ENCODE peak calls at places on chromosomes 12 and 14, in seven cellular contexts. X is AG08395; V is HL-60; I is head of caudate nucleus; R is AG04449; G is upper lobe of right lung; U is CD4-positive, alpha-beta memory T cell. K is an unnamed sample.
A peak's percentile ranks its signal among the peaks of the same experiment; 100 is the strongest.

GRCh38 chr12:125403145-125403789 is 338.0 kb downstream of the AACS start:
- DNase-seq in G (no peak), I (no peak), X (peak; percentile 12), V (peak; percentile 11), U (no peak), R (no peak), K (peak; percentile 30)

GRCh38 chr14:105315211-105315721 is 718 bp downstream of the PACS2 start:
- DNase-seq in R (no peak), U (peak; percentile 73), X (no peak), G (peak; percentile 77), I (no peak), V (no peak), K (peak; percentile 31)

GRCh38 chr12:49795654-49796105 is 32.5 kb downstream of the NCKAP5L start:
- DNase-seq in R (no peak), G (no peak), V (no peak), U (no peak), X (no peak), I (no peak), K (no peak)

GRCh38 chr12:49983892-49984291 is 11.1 kb downstream of the AQP6 start:
- DNase-seq in I (peak; percentile 65), G (no peak), R (peak; percentile 45), V (no peak), X (peak; percentile 88), U (no peak), K (peak; percentile 28)

GRCh38 chr12:106582661-106583577 is at the start of gene RFX4:
- DNase-seq in U (no peak), R (no peak), G (no peak), V (no peak), I (peak; percentile 60), X (no peak), K (no peak)

GRCh38 chr14:57492859-57493258 is 798 bp downstream of the CCDC198 start:
- DNase-seq in X (peak; percentile 51), U (no peak), R (peak; percentile 14), I (no peak), G (no peak), V (no peak), K (peak; percentile 18)

GRCh38 chr12:77577756-77578155 is 252.9 kb upstream of the NAV3 start:
- DNase-seq in X (peak; percentile 61), U (no peak), V (no peak), R (peak; percentile 28), I (no peak), G (no peak), K (no peak)

GRCh38 chr14:67934087-67934486 is 114.5 kb downstream of the RAD51B start:
- DNase-seq in V (no peak), R (peak; percentile 29), G (no peak), U (peak; percentile 46), I (no peak), X (peak; percentile 80), K (peak; percentile 88)

GRCh38 chr12:108850854-108851573 is 6.4 kb downstream of the SSH1 start:
- DNase-seq in I (peak; percentile 63), G (no peak), U (no peak), R (no peak), X (peak; percentile 73), V (no peak), K (peak; percentile 35)

GRCh38 chr14:103086771-103087342 is 2.8 kb downstream of the LBHD2 start:
- DNase-seq in U (no peak), V (no peak), I (no peak), G (no peak), R (no peak), X (no peak), K (no peak)

GRCh38 chr12:75048763-75049162 is 160.9 kb downstream of the KCNC2 start:
- DNase-seq in U (no peak), X (no peak), G (no peak), I (no peak), V (no peak), R (no peak), K (no peak)

K was measured in NCI-H2171 treated with DMSO at 0.1 percent for 48 hours.